ENCODE peak calls at places on chromosomes 5 and 9, in five cellular contexts. One of them, this sample, is unnamed.

GRCh38 chr5:147455822-147456221 is 54.0 kb downstream of the DPYSL3 start:
- DNase-seq in IMR-90: no peak
- DNase-seq in ovary: no peak
- DNase-seq in heart left ventricle: no peak
- DNase-seq in fibroblast of lung: peak
- DNase-seq in this sample: no peak

GRCh38 chr9:32940740-32941139 is 60.7 kb downstream of the APTX start:
- DNase-seq in IMR-90: no peak
- DNase-seq in fibroblast of lung: no peak
- DNase-seq in heart left ventricle: no peak
- DNase-seq in ovary: no peak
- DNase-seq in this sample: no peak

GRCh38 chr5:125310749-125311148 is 564.3 kb upstream of the ZNF608 start:
- DNase-seq in heart left ventricle: no peak
- DNase-seq in IMR-90: peak
- DNase-seq in fibroblast of lung: no peak
- DNase-seq in ovary: no peak
- DNase-seq in this sample: no peak

GRCh38 chr5:128920345-128921215 is 44.7 kb upstream of the SLC27A6 start:
- DNase-seq in fibroblast of lung: peak
- DNase-seq in IMR-90: peak
- DNase-seq in heart left ventricle: peak
- DNase-seq in ovary: no peak
- DNase-seq in this sample: no peak

GRCh38 chr5:81234801-81235200 is 1.7 kb downstream of the CKMT2 start:
- DNase-seq in IMR-90: no peak
- DNase-seq in ovary: peak
- DNase-seq in heart left ventricle: peak
- DNase-seq in fibroblast of lung: no peak
- DNase-seq in this sample: no peak

GRCh38 chr9:124831642-124832364 is 21.5 kb upstream of the WDR38 start:
- DNase-seq in ovary: peak
- DNase-seq in heart left ventricle: peak
- DNase-seq in IMR-90: no peak
- DNase-seq in fibroblast of lung: no peak
- DNase-seq in this sample: no peak

GRCh38 chr9:33225319-33226152 is 14.4 kb upstream of the SPINK4 start:
- DNase-seq in ovary: peak
- DNase-seq in fibroblast of lung: peak
- DNase-seq in IMR-90: peak
- DNase-seq in heart left ventricle: peak
- DNase-seq in this sample: peak

GRCh38 chr5:80713640-80714039 is 58.9 kb upstream of the DHFR start:
- DNase-seq in ovary: no peak
- DNase-seq in fibroblast of lung: no peak
- DNase-seq in IMR-90: no peak
- DNase-seq in heart left ventricle: no peak
- DNase-seq in this sample: no peak

GRCh38 chr9:82206490-82206889 is 217.9 kb downstream of the SPATA31D1 start:
- DNase-seq in fibroblast of lung: no peak
- DNase-seq in ovary: no peak
- DNase-seq in IMR-90: no peak
- DNase-seq in heart left ventricle: no peak
- DNase-seq in this sample: no peak

GRCh38 chr9:95508242-95508967 is 8.4 kb downstream of the PTCH1 start:
- DNase-seq in IMR-90: no peak
- DNase-seq in ovary: peak
- DNase-seq in fibroblast of lung: no peak
- DNase-seq in heart left ventricle: no peak
- DNase-seq in this sample: no peak

GRCh38 chr5:94309166-94309565 is 309.2 kb downstream of the KIAA0825 start:
- DNase-seq in fibroblast of lung: peak
- DNase-seq in IMR-90: peak
- DNase-seq in heart left ventricle: no peak
- DNase-seq in ovary: no peak
- DNase-seq in this sample: no peak

GRCh38 chr5:110817437-110817836 is 78.6 kb downstream of the SLC25A46 start:
- DNase-seq in fibroblast of lung: peak
- DNase-seq in ovary: no peak
- DNase-seq in IMR-90: peak
- DNase-seq in heart left ventricle: no peak
- DNase-seq in this sample: no peak

GRCh38 chr5:5881294-5881693 is 458.8 kb downstream of the ICE1 start:
- DNase-seq in ovary: no peak
- DNase-seq in IMR-90: no peak
- DNase-seq in fibroblast of lung: no peak
- DNase-seq in heart left ventricle: no peak
- DNase-seq in this sample: no peak

GRCh38 chr9:108443741-108444140 is 412.0 kb downstream of the ACTL7B start:
- DNase-seq in ovary: no peak
- DNase-seq in IMR-90: peak
- DNase-seq in fibroblast of lung: peak
- DNase-seq in heart left ventricle: no peak
- DNase-seq in this sample: no peak

GRCh38 chr5:5523066-5523505 is 100.6 kb downstream of the ICE1 start:
- DNase-seq in ovary: no peak
- DNase-seq in heart left ventricle: no peak
- DNase-seq in IMR-90: peak
- DNase-seq in fibroblast of lung: peak
- DNase-seq in this sample: no peak

GRCh38 chr9:87711857-87712800 is 13.8 kb upstream of the CTSL start:
- DNase-seq in fibroblast of lung: peak
- DNase-seq in heart left ventricle: no peak
- DNase-seq in ovary: no peak
- DNase-seq in IMR-90: peak
- DNase-seq in this sample: no peak

GRCh38 chr5:6858419-6858818 is 145.2 kb downstream of the TENT4A start:
- DNase-seq in fibroblast of lung: no peak
- DNase-seq in heart left ventricle: no peak
- DNase-seq in ovary: no peak
- DNase-seq in IMR-90: no peak
- DNase-seq in this sample: no peak

GRCh38 chr5:66757219-66757833 is 161.1 kb downstream of the MAST4 start:
- DNase-seq in heart left ventricle: peak
- DNase-seq in IMR-90: peak
- DNase-seq in ovary: no peak
- DNase-seq in fibroblast of lung: peak
- DNase-seq in this sample: no peak

GRCh38 chr5:166746506-166746905 is 1544.9 kb upstream of the WWC1 start:
- DNase-seq in fibroblast of lung: no peak
- DNase-seq in ovary: no peak
- DNase-seq in IMR-90: no peak
- DNase-seq in heart left ventricle: no peak
- DNase-seq in this sample: no peak

GRCh38 chr5:107772418-107773310 is 101.9 kb upstream of the EFNA5 start:
- DNase-seq in ovary: no peak
- DNase-seq in fibroblast of lung: no peak
- DNase-seq in heart left ventricle: peak
- DNase-seq in IMR-90: no peak
- DNase-seq in this sample: no peak

GRCh38 chr9:101184813-101185278 is 156.3 kb downstream of the PLPPR1 start:
- DNase-seq in fibroblast of lung: no peak
- DNase-seq in heart left ventricle: no peak
- DNase-seq in ovary: no peak
- DNase-seq in IMR-90: no peak
- DNase-seq in this sample: no peak

GRCh38 chr9:23821400-23822181 is 4.4 kb downstream of the ELAVL2 start:
- DNase-seq in heart left ventricle: no peak
- DNase-seq in ovary: peak
- DNase-seq in IMR-90: no peak
- DNase-seq in fibroblast of lung: no peak
- DNase-seq in this sample: no peak

GRCh38 chr9:36664806-36665205 is 92.1 kb downstream of the MELK start:
- DNase-seq in ovary: no peak
- DNase-seq in heart left ventricle: no peak
- DNase-seq in fibroblast of lung: no peak
- DNase-seq in IMR-90: no peak
- DNase-seq in this sample: no peak

GRCh38 chr5:44536650-44537260 is 147.5 kb upstream of the FGF10 start:
- DNase-seq in fibroblast of lung: peak
- DNase-seq in ovary: no peak
- DNase-seq in IMR-90: peak
- DNase-seq in heart left ventricle: no peak
- DNase-seq in this sample: no peak

GRCh38 chr9:93730643-93731042 is 154.3 kb downstream of the PHF2 start:
- DNase-seq in IMR-90: no peak
- DNase-seq in fibroblast of lung: no peak
- DNase-seq in heart left ventricle: no peak
- DNase-seq in ovary: no peak
- DNase-seq in this sample: no peak

GRCh38 chr9:73265876-73266275 is 114.2 kb downstream of the ANXA1 start:
- DNase-seq in IMR-90: no peak
- DNase-seq in ovary: no peak
- DNase-seq in heart left ventricle: no peak
- DNase-seq in fibroblast of lung: no peak
- DNase-seq in this sample: no peak

GRCh38 chr5:115586525-115587146 is 15.6 kb downstream of the TICAM2 start:
- DNase-seq in ovary: no peak
- DNase-seq in heart left ventricle: no peak
- DNase-seq in IMR-90: peak
- DNase-seq in fibroblast of lung: peak
- DNase-seq in this sample: no peak

GRCh38 chr9:111621895-111622480 is 9.1 kb upstream of the DNAJC25 start:
- DNase-seq in fibroblast of lung: peak
- DNase-seq in ovary: no peak
- DNase-seq in heart left ventricle: peak
- DNase-seq in IMR-90: peak
- DNase-seq in this sample: no peak

GRCh38 chr5:137498736-137499505 is at the start of gene SPOCK1:
- DNase-seq in heart left ventricle: peak
- DNase-seq in fibroblast of lung: peak
- DNase-seq in IMR-90: peak
- DNase-seq in ovary: peak
- DNase-seq in this sample: peak

GRCh38 chr9:37406603-37407401 is 15.7 kb upstream of the GRHPR start:
- DNase-seq in heart left ventricle: no peak
- DNase-seq in fibroblast of lung: no peak
- DNase-seq in IMR-90: no peak
- DNase-seq in ovary: no peak
- DNase-seq in this sample: no peak

GRCh38 chr9:130461218-130461630 is 16.5 kb downstream of the ASS1 start:
- DNase-seq in IMR-90: peak
- DNase-seq in heart left ventricle: peak
- DNase-seq in fibroblast of lung: peak
- DNase-seq in ovary: peak
- DNase-seq in this sample: peak

GRCh38 chr9:117046666-117047327 is 359.7 kb downstream of the TRIM32 start:
- DNase-seq in heart left ventricle: no peak
- DNase-seq in ovary: no peak
- DNase-seq in fibroblast of lung: no peak
- DNase-seq in IMR-90: no peak
- DNase-seq in this sample: peak
- TF ChIP-seq CTCF in heart left ventricle: no peak
- TF ChIP-seq CTCF in ovary: no peak
- TF ChIP-seq CTCF in fibroblast of lung: no peak
- TF ChIP-seq CTCF in IMR-90: peak
- TF ChIP-seq CTCF in this sample: peak

GRCh38 chr5:176542596-176543427 is 5.6 kb upstream of the RNF44 start:
- DNase-seq in IMR-90: peak
- DNase-seq in fibroblast of lung: no peak
- DNase-seq in heart left ventricle: no peak
- DNase-seq in ovary: peak
- DNase-seq in this sample: peak
- TF ChIP-seq CTCF in IMR-90: peak
- TF ChIP-seq CTCF in fibroblast of lung: no peak
- TF ChIP-seq CTCF in heart left ventricle: no peak
- TF ChIP-seq CTCF in ovary: no peak
- TF ChIP-seq CTCF in this sample: no peak

DNA sequence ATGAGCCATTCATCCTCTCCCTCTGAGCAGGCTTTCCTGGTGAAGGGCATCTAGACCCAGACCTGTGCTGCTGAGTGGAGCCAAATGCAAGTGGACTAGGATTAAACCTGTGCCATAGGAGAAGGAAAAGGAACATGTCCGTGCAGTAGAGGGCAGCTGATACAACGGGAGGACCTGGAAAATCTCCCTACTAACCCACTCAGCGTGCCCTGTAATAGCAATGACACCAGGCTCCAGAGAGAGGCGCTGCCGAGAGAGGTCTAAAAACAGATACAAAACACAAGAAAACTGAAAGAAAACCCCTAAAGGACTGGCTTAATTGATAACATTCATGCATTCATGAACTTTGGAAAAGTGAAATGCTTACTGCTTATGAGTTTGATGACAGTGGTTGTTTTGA is 60.8 kb downstream of the PFDN1 start:
- DNase-seq in ovary: no peak
- DNase-seq in IMR-90: no peak
- DNase-seq in heart left ventricle: no peak
- DNase-seq in fibroblast of lung: no peak
- DNase-seq in this sample: no peak
- TF ChIP-seq CTCF in ovary: no peak
- TF ChIP-seq CTCF in IMR-90: peak
- TF ChIP-seq CTCF in heart left ventricle: peak
- TF ChIP-seq CTCF in fibroblast of lung: no peak
- TF ChIP-seq CTCF in this sample: peak

DNA sequence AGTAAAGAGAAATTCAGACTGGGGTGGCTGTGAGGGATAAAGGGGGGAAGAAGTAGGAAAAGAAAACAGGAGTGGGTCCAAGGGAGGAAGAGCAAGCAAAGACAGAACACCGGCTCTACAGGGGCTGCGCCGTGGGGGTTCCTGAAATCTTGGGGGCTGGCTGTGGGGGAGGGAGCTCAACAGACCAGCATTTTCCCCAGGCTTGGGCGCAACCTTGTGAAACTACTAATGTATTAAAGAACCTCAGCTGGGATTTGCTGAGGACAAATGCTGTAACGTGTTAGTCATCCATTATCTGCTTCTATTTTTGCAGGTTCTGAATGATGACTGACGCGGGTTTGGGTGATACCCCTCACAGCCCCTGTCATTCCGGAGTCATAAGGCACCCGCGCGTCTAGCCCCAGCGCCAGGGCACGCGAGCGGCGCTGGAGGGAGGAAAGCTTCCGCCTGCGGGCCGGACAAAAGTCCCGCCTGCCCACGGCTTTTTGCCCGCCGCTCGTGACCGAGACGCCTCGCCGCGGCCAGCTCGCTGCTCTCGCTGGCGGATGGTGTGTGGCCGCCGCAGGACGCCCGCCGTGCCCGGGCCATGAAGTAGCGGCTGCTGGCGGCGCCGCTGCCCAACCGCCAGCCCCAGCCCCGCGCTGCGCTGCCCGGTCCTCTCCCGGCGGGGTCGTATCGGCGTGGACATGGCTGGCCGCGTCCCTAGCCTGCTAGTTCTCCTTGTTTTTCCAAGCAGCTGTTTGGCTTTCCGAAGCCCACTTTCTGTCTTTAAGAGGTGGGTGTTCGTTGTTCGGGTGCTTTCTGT is 110.6 kb downstream of the PAM start:
- DNase-seq in heart left ventricle: peak
- DNase-seq in ovary: peak
- DNase-seq in IMR-90: peak
- DNase-seq in fibroblast of lung: peak
- DNase-seq in this sample: peak
- TF ChIP-seq CTCF in heart left ventricle: no peak
- TF ChIP-seq CTCF in ovary: no peak
- TF ChIP-seq CTCF in IMR-90: no peak
- TF ChIP-seq CTCF in fibroblast of lung: no peak
- TF ChIP-seq CTCF in this sample: no peak

GRCh38 chr5:174045470-174046025 is at the start of gene NSG2:
- DNase-seq in heart left ventricle: peak
- DNase-seq in fibroblast of lung: peak
- DNase-seq in IMR-90: peak
- DNase-seq in ovary: peak
- DNase-seq in this sample: peak
- TF ChIP-seq CTCF in heart left ventricle: peak
- TF ChIP-seq CTCF in fibroblast of lung: peak
- TF ChIP-seq CTCF in IMR-90: peak
- TF ChIP-seq CTCF in ovary: no peak
- TF ChIP-seq CTCF in this sample: peak